ENCODE peak calls at places on chromosomes 16 and 17, in seven cellular contexts. C is heart left ventricle, J is upper lobe of left lung, A is body of pancreas, R is A549, X is K562, F is HCT116. Y is an unnamed sample.

GRCh38 chr16:10266809-10267208 is 84.6 kb upstream of the GRIN2A start:
- ATAC-seq in C (no peak), J (no peak), A (no peak), R (no peak), X (no peak), F (no peak), Y (no peak)

GRCh38 chr17:2804912-2805311 is 8.7 kb downstream of the RAP1GAP2 start:
- ATAC-seq in C (no peak), J (no peak), A (no peak), R (no peak), X (no peak), F (no peak), Y (no peak)

GRCh38 chr16:82845076-82845475 is 218.3 kb downstream of the CDH13 start:
- ATAC-seq in C (no peak), J (no peak), A (no peak), R (no peak), X (no peak), F (no peak), Y (no peak)

GRCh38 chr17:29686998-29687397 is 64.3 kb upstream of the CORO6 start:
- ATAC-seq in C (peak; percentile 54), J (no peak), A (no peak), R (no peak), X (no peak), F (no peak), Y (no peak)

GRCh38 chr16:87076950-87077749 is 240.0 kb downstream of the C16orf95 start:
- ATAC-seq in C (peak; percentile 71), J (peak; percentile 44), A (peak; percentile 78), R (peak; percentile 94), X (peak; percentile 92), F (peak; percentile 97), Y (peak; percentile 19)

GRCh38 chr16:82241469-82242052 is 71.5 kb upstream of the MPHOSPH6 start:
- ATAC-seq in C (no peak), J (no peak), A (no peak), R (no peak), X (no peak), F (peak; percentile 78), Y (no peak)

GRCh38 chr17:66429680-66430079 is 127.3 kb downstream of the PRKCA start:
- ATAC-seq in C (no peak), J (no peak), A (no peak), R (no peak), X (no peak), F (no peak), Y (no peak)

GRCh38 chr16:24538756-24539294 is 541 bp upstream of the RBBP6 start:
- ATAC-seq in C (peak; percentile 52), J (peak; percentile 63), A (peak; percentile 64), R (peak; percentile 78), X (peak; percentile 60), F (peak; percentile 69), Y (peak; percentile 51)

GRCh38 chr17:56125830-56126819 is 27.1 kb upstream of the ANKFN1 start:
- ATAC-seq in C (no peak), J (peak; percentile 44), A (no peak), R (peak; percentile 51), X (peak; percentile 37), F (peak; percentile 75), Y (no peak)

GRCh38 chr16:1525871-1526607 is 7.4 kb upstream of the TMEM204 start:
- ATAC-seq in C (no peak), J (no peak), A (no peak), R (no peak), X (no peak), F (no peak), Y (no peak)

GRCh38 chr17:72413077-72414031 is 292.5 kb downstream of the SOX9 start:
- ATAC-seq in C (no peak), J (no peak), A (no peak), R (no peak), X (no peak), F (peak; percentile 55), Y (no peak)

GRCh38 chr17:21218831-21219380 is 4.9 kb upstream of the TMEM11 start:
- ATAC-seq in C (no peak), J (no peak), A (no peak), R (no peak), X (no peak), F (no peak), Y (no peak)

GRCh38 chr16:30901201-30902069 is 5.0 kb downstream of the CTF1 start:
- ATAC-seq in C (no peak), J (no peak), A (no peak), R (no peak), X (no peak), F (no peak), Y (no peak)

GRCh38 chr17:67165201-67165600 is 79.8 kb downstream of the HELZ start:
- ATAC-seq in C (peak; percentile 90), J (peak; percentile 90), A (no peak), R (no peak), X (no peak), F (no peak), Y (peak; percentile 61)

GRCh38 chr16:13521356-13521755 is 398.6 kb upstream of the ERCC4 start:
- ATAC-seq in C (no peak), J (no peak), A (no peak), R (no peak), X (no peak), F (no peak), Y (no peak)

GRCh38 chr16:3112881-3113574 is 642 bp downstream of the ZNF205 start:
- ATAC-seq in C (peak; percentile 8), J (peak; percentile 20), A (peak; percentile 5), R (peak; percentile 15), X (peak; percentile 48), F (peak; percentile 33), Y (peak; percentile 7)

GRCh38 chr16:70770968-70771552 is 29.9 kb downstream of the VAC14 start:
- ATAC-seq in C (peak; percentile 55), J (peak; percentile 80), A (peak; percentile 81), R (peak; percentile 93), X (peak; percentile 96), F (peak; percentile 87), Y (peak; percentile 78)
- TF ChIP-seq POLR2A in C (no peak), J (no peak), A (no peak), R (no peak), X (no peak), F (no peak), Y (no peak)

DNA sequence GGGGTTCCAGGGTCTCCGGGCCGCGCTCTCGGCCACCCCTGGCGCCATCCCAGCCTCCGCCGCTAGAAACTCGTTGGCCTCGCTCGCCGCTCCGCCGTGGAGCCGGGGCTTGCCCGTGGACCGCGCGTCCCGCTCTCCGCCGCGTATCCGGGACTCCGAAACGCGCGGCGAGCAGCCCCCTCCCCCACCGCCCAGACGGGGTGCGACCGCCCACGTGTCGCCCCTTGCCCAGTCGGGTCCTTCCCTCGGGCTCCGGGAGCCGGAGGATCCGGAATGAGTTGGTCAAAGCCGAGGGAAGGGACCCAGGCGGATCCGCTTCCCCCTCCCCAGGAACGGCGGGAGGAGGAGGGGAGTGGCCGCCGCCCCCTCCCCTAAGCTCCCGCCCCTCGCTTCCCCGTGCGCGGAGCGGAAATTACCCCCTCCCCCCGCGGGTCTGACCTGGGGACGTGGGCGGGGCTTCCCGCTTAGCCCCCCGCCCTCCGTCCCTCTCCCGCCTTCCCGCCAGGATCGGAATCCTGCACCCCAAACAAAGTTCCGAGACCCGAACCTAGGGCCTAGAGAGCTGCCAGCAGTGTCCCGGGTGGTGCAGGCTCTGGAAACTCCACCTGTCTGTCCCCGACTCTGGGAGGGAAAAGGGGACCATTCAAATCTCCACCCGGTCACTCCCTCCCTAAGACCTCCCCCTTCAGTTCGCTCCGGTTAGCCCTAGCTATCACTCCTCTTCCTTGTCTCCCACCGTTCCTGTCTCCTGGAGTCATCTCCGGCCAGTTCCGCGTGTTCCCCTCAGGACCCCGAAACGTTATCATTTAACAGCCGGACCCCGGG is 1.1 kb upstream of the IGF2BP1 start:
- ATAC-seq in C (no peak), J (no peak), A (no peak), R (peak; percentile 85), X (peak; percentile 48), F (peak; percentile 52), Y (no peak)
- TF ChIP-seq POLR2A in C (no peak), J (no peak), A (no peak), R (peak; percentile 78), X (peak; percentile 74), F (no peak), Y (no peak)

GRCh38 chr17:82292251-82293154 is 19.0 kb upstream of the CSNK1D start:
- ATAC-seq in C (peak; percentile 97), J (peak; percentile 96), A (peak; percentile 80), R (peak; percentile 91), X (peak; percentile 96), F (peak; percentile 92), Y (peak; percentile 97)
- TF ChIP-seq POLR2A in C (peak; percentile 90), J (peak; percentile 98), A (peak; percentile 83), R (peak; percentile 95), X (peak; percentile 99), F (peak; percentile 96), Y (peak; percentile 95)

DNA sequence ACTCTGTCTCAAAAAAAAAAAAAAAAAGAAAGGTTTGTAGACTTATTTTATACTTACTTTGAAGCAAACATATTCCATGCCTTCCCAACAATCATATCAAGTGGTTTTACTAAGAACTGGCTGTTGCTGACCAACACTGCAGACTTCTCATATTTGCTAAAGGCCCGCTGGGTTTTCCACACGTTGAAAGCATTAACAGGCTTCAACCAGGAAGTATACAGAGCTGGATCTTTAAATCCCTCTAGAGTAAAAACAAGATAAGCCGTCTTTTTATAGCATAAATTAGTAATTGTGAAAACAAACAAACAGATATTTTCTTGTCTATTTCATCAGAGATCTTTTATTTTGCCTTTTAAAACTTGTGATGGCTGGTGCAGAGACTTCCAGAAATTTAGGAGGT is 29.1 kb downstream of the TUBD1 start:
- ATAC-seq in C (no peak), J (no peak), A (no peak), R (no peak), X (no peak), F (no peak), Y (no peak)
- TF ChIP-seq POLR2A in C (no peak), J (no peak), A (no peak), R (no peak), X (no peak), F (no peak), Y (no peak)